ENCODE peak calls at places on chromosome 5, in seven cellular contexts. A is HepG2, C is sigmoid colon, K is SK-N-SH, P is suprapubic skin, O is esophagus muscularis mucosa, F is stomach. R is an unnamed sample.

GRCh38 chr5:129904102-129904666 is at the start of gene CHSY3:
- DNase-seq in A (peak), C (peak), K (peak), P (peak), O (no peak), F (peak), R (peak)

GRCh38 chr5:27402828-27403227 is 364.4 kb upstream of the CDH9 start:
- DNase-seq in A (no peak), C (no peak), K (no peak), P (no peak), O (no peak), F (no peak), R (no peak)

GRCh38 chr5:102600964-102601363 is 102.2 kb upstream of the SLCO6A1 start:
- DNase-seq in A (no peak), C (no peak), K (no peak), P (no peak), O (no peak), F (no peak), R (no peak)

GRCh38 chr5:5881294-5881693 is 458.8 kb downstream of the ICE1 start:
- DNase-seq in A (no peak), C (no peak), K (no peak), P (no peak), O (peak), F (no peak), R (no peak)

GRCh38 chr5:123937230-123937629 is 425.3 kb downstream of the CSNK1G3 start:
- DNase-seq in A (peak), C (peak), K (peak), P (no peak), O (no peak), F (no peak), R (no peak)

GRCh38 chr5:5360878-5361520 is 61.5 kb upstream of the ICE1 start:
- DNase-seq in A (peak), C (no peak), K (no peak), P (no peak), O (no peak), F (no peak), R (no peak)

GRCh38 chr5:3004361-3005080 is 253.0 kb upstream of the IRX2 start:
- DNase-seq in A (no peak), C (no peak), K (no peak), P (no peak), O (peak), F (no peak), R (no peak)

GRCh38 chr5:59107692-59108091 is 524.8 kb downstream of the RAB3C start:
- DNase-seq in A (no peak), C (no peak), K (no peak), P (no peak), O (no peak), F (peak), R (no peak)

GRCh38 chr5:164433471-164433870 is 928.1 kb downstream of the MAT2B start:
- DNase-seq in A (no peak), C (no peak), K (no peak), P (no peak), O (no peak), F (no peak), R (no peak)

GRCh38 chr5:135843571-135844337 is 9.3 kb downstream of the SLC25A48 start:
- DNase-seq in A (no peak), C (no peak), K (no peak), P (no peak), O (no peak), F (no peak), R (peak)

GRCh38 chr5:127260686-127261085 is 29.9 kb upstream of the MEGF10 start:
- DNase-seq in A (no peak), C (no peak), K (no peak), P (no peak), O (no peak), F (no peak), R (no peak)

GRCh38 chr5:69494481-69494880 is 1.9 kb downstream of the OCLN start:
- DNase-seq in A (no peak), C (no peak), K (no peak), P (no peak), O (no peak), F (no peak), R (no peak)

GRCh38 chr5:6723901-6724300 is 10.7 kb downstream of the TENT4A start:
- DNase-seq in A (no peak), C (no peak), K (no peak), P (peak), O (no peak), F (no peak), R (no peak)

GRCh38 chr5:100827481-100827889 is 75.6 kb downstream of the ST8SIA4 start:
- DNase-seq in A (no peak), C (no peak), K (no peak), P (no peak), O (no peak), F (no peak), R (peak)

GRCh38 chr5:78016831-78017529 is 240.8 kb upstream of the TBCA start:
- DNase-seq in A (no peak), C (no peak), K (no peak), P (no peak), O (no peak), F (no peak), R (no peak)

GRCh38 chr5:175700991-175701390 is 43.1 kb downstream of the HRH2 start:
- DNase-seq in A (no peak), C (no peak), K (peak), P (peak), O (no peak), F (no peak), R (no peak)

GRCh38 chr5:167764650-167765289 is 526.7 kb upstream of the WWC1 start:
- DNase-seq in A (no peak), C (no peak), K (no peak), P (no peak), O (no peak), F (no peak), R (no peak)

GRCh38 chr5:59146729-59147128 is 563.9 kb downstream of the RAB3C start:
- DNase-seq in A (no peak), C (no peak), K (no peak), P (no peak), O (no peak), F (no peak), R (no peak)

GRCh38 chr5:2204366-2205184 is 321.9 kb upstream of the IRX4 start:
- DNase-seq in A (no peak), C (no peak), K (no peak), P (no peak), O (no peak), F (no peak), R (no peak)

GRCh38 chr5:114265661-114266060 is 96.2 kb upstream of the KCNN2 start:
- DNase-seq in A (no peak), C (no peak), K (no peak), P (no peak), O (no peak), F (no peak), R (no peak)

GRCh38 chr5:103849934-103850333 is 287.3 kb upstream of the NUDT12 start:
- DNase-seq in A (no peak), C (no peak), K (no peak), P (no peak), O (no peak), F (no peak), R (no peak)

GRCh38 chr5:19987594-19988345 is at the start of gene CDH18:
- DNase-seq in A (no peak), C (peak), K (peak), P (no peak), O (no peak), F (peak), R (no peak)

GRCh38 chr5:38576442-38576841 is 20.0 kb upstream of the LIFR start:
- DNase-seq in A (no peak), C (no peak), K (no peak), P (no peak), O (no peak), F (peak), R (no peak)

GRCh38 chr5:39299962-39300361 is 64.3 kb downstream of the C9 start:
- DNase-seq in A (no peak), C (no peak), K (no peak), P (no peak), O (no peak), F (peak), R (no peak)

GRCh38 chr5:156920042-156920860 is 42.8 kb downstream of the TIMD4 start:
- DNase-seq in A (no peak), C (no peak), K (no peak), P (no peak), O (no peak), F (no peak), R (peak)

GRCh38 chr5:123875444-123876264 is 363.7 kb downstream of the CSNK1G3 start:
- DNase-seq in A (peak), C (no peak), K (no peak), P (no peak), O (no peak), F (no peak), R (peak)

GRCh38 chr5:146192571-146193043 is 10.2 kb upstream of the LARS1 start:
- DNase-seq in A (no peak), C (no peak), K (no peak), P (no peak), O (no peak), F (no peak), R (no peak)

GRCh38 chr5:54397420-54397819 is 58.1 kb upstream of the HSPB3 start:
- DNase-seq in A (no peak), C (no peak), K (no peak), P (no peak), O (no peak), F (no peak), R (no peak)

GRCh38 chr5:159217236-159217635 is 7.9 kb upstream of the RNF145 start:
- DNase-seq in A (no peak), C (no peak), K (no peak), P (no peak), O (no peak), F (no peak), R (no peak)

GRCh38 chr5:113090336-113091106 is 113.9 kb downstream of the DCP2 start:
- DNase-seq in A (no peak), C (no peak), K (peak), P (no peak), O (no peak), F (no peak), R (no peak)

GRCh38 chr5:352639-353598 is 31.4 kb downstream of the AHRR start:
- DNase-seq in A (no peak), C (no peak), K (no peak), P (no peak), O (peak), F (no peak), R (no peak)

GRCh38 chr5:131758520-131758900 is 38.3 kb downstream of the FNIP1 start:
- DNase-seq in A (no peak), C (no peak), K (no peak), P (no peak), O (no peak), F (no peak), R (no peak)
- TF ChIP-seq EP300 in A (no peak), C (no peak), K (no peak), P (no peak), O (no peak), F (no peak), R (no peak)

GRCh38 chr5:134397196-134397595 is 14.5 kb downstream of the CDKN2AIPNL start:
- DNase-seq in A (no peak), C (no peak), K (no peak), P (no peak), O (no peak), F (no peak), R (no peak)
- TF ChIP-seq POLR2AphosphoS5 in A (no peak), C (no peak), K (no peak), P (no peak), O (no peak), F (no peak), R (no peak)

DNA sequence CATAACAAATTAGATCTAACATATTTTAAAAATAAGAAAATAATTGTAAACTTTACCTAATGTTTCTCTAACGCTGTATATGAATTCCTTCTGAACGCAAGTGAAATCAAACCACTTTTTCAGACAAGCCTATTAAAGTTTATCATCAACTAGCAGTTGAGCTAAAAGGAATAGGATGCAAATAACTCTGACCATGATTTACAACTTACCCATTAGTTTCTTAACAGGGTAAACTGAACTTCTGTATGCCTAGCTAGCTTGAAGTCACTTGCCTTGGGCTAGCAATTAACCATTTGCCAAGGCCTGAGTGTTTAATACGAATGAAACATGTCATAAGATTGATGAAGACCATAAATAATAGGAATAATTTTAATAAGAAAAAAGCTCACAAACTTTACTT is 762.7 kb upstream of the ARRDC3 start:
- DNase-seq in A (no peak), C (no peak), K (no peak), P (no peak), O (no peak), F (no peak), R (no peak)
- TF ChIP-seq EP300 in A (no peak), C (no peak), K (no peak), P (no peak), O (no peak), F (no peak), R (no peak)

GRCh38 chr5:93585753-93586385 is 2.8 kb downstream of the NR2F1 start:
- DNase-seq in A (no peak), C (peak), K (peak), P (no peak), O (peak), F (no peak), R (no peak)
- TF ChIP-seq POLR2AphosphoS5 in A (no peak), C (no peak), K (no peak), P (no peak), O (no peak), F (no peak), R (no peak)

R was measured in transverse colon.